ENCODE peak calls at places on chromosome 10, in five cellular contexts. One of them, this sample, is unnamed.

GRCh38 chr10:1670541-1671365 is 66.6 kb downstream of the ADARB2 start:
- DNase-seq in H9: no peak
- DNase-seq in mesendoderm: no peak
- DNase-seq in RWPE1: peak
- DNase-seq in psoas muscle: no peak
- DNase-seq in this sample: no peak

GRCh38 chr10:68647928-68648327 is 73.1 kb upstream of the CCAR1 start:
- DNase-seq in H9: no peak
- DNase-seq in mesendoderm: no peak
- DNase-seq in RWPE1: peak
- DNase-seq in psoas muscle: no peak
- DNase-seq in this sample: no peak

GRCh38 chr10:72013202-72013945 is 49.2 kb downstream of the CHST3 start:
- DNase-seq in H9: no peak
- DNase-seq in mesendoderm: no peak
- DNase-seq in RWPE1: no peak
- DNase-seq in psoas muscle: peak
- DNase-seq in this sample: no peak

GRCh38 chr10:72730462-72730861 is 38.5 kb downstream of the MCU start:
- DNase-seq in H9: no peak
- DNase-seq in mesendoderm: no peak
- DNase-seq in RWPE1: no peak
- DNase-seq in psoas muscle: no peak
- DNase-seq in this sample: no peak

GRCh38 chr10:112461029-112461887 is 14.2 kb downstream of the VTI1A start:
- DNase-seq in H9: no peak
- DNase-seq in mesendoderm: peak
- DNase-seq in RWPE1: peak
- DNase-seq in psoas muscle: no peak
- DNase-seq in this sample: no peak

GRCh38 chr10:61643316-61643751 is 19.4 kb upstream of the CABCOCO1 start:
- DNase-seq in H9: no peak
- DNase-seq in mesendoderm: peak
- DNase-seq in RWPE1: no peak
- DNase-seq in psoas muscle: no peak
- DNase-seq in this sample: no peak

GRCh38 chr10:83544049-83544448 is 595.3 kb upstream of the GHITM start:
- DNase-seq in H9: no peak
- DNase-seq in mesendoderm: no peak
- DNase-seq in RWPE1: no peak
- DNase-seq in psoas muscle: no peak
- DNase-seq in this sample: no peak

GRCh38 chr10:32120147-32120546 is 63.9 kb upstream of the KIF5B start:
- DNase-seq in H9: no peak
- DNase-seq in mesendoderm: no peak
- DNase-seq in RWPE1: no peak
- DNase-seq in psoas muscle: no peak
- DNase-seq in this sample: no peak

GRCh38 chr10:118939216-118940007 is 90.1 kb upstream of the NANOS1 start:
- DNase-seq in H9: no peak
- DNase-seq in mesendoderm: no peak
- DNase-seq in RWPE1: no peak
- DNase-seq in psoas muscle: no peak
- DNase-seq in this sample: no peak

GRCh38 chr10:78223088-78223487 is 189.4 kb downstream of the RPS24 start:
- DNase-seq in H9: no peak
- DNase-seq in mesendoderm: no peak
- DNase-seq in RWPE1: no peak
- DNase-seq in psoas muscle: no peak
- DNase-seq in this sample: no peak

GRCh38 chr10:31153692-31154091 is 122.0 kb upstream of the ZNF438 start:
- DNase-seq in H9: no peak
- DNase-seq in mesendoderm: no peak
- DNase-seq in RWPE1: peak
- DNase-seq in psoas muscle: no peak
- DNase-seq in this sample: no peak

GRCh38 chr10:87575851-87576250 is 71.2 kb downstream of the MINPP1 start:
- DNase-seq in H9: no peak
- DNase-seq in mesendoderm: no peak
- DNase-seq in RWPE1: no peak
- DNase-seq in psoas muscle: no peak
- DNase-seq in this sample: no peak

GRCh38 chr10:33524966-33525365 is 190.5 kb upstream of the NRP1 start:
- DNase-seq in H9: no peak
- DNase-seq in mesendoderm: no peak
- DNase-seq in RWPE1: no peak
- DNase-seq in psoas muscle: no peak
- DNase-seq in this sample: no peak

GRCh38 chr10:37865957-37866671 is 8.7 kb upstream of the ZNF248 start:
- DNase-seq in H9: no peak
- DNase-seq in mesendoderm: no peak
- DNase-seq in RWPE1: no peak
- DNase-seq in psoas muscle: no peak
- DNase-seq in this sample: no peak

GRCh38 chr10:132434405-132435005 is 37.5 kb downstream of the PWWP2B start:
- DNase-seq in H9: no peak
- DNase-seq in mesendoderm: no peak
- DNase-seq in RWPE1: no peak
- DNase-seq in psoas muscle: no peak
- DNase-seq in this sample: no peak

GRCh38 chr10:133278577-133279265 is 2.1 kb upstream of the ADAM8 start:
- DNase-seq in H9: no peak
- DNase-seq in mesendoderm: no peak
- DNase-seq in RWPE1: peak
- DNase-seq in psoas muscle: peak
- DNase-seq in this sample: no peak

GRCh38 chr10:83930-84530 is 34.9 kb upstream of the TUBB8 start:
- DNase-seq in H9: no peak
- DNase-seq in mesendoderm: no peak
- DNase-seq in RWPE1: no peak
- DNase-seq in psoas muscle: no peak
- DNase-seq in this sample: no peak

GRCh38 chr10:100282907-100283306 is 3.6 kb downstream of the BLOC1S2 start:
- DNase-seq in H9: no peak
- DNase-seq in mesendoderm: no peak
- DNase-seq in RWPE1: no peak
- DNase-seq in psoas muscle: no peak
- DNase-seq in this sample: no peak

GRCh38 chr10:50883624-50884023 is 1.8 kb downstream of the A1CF start:
- DNase-seq in H9: no peak
- DNase-seq in mesendoderm: no peak
- DNase-seq in RWPE1: no peak
- DNase-seq in psoas muscle: no peak
- DNase-seq in this sample: no peak

GRCh38 chr10:36515313-36515712 is 610.1 kb upstream of the ANKRD30A start:
- DNase-seq in H9: no peak
- DNase-seq in mesendoderm: no peak
- DNase-seq in RWPE1: no peak
- DNase-seq in psoas muscle: no peak
- DNase-seq in this sample: no peak

GRCh38 chr10:106615081-106615480 is 549.4 kb downstream of the SORCS1 start:
- DNase-seq in H9: no peak
- DNase-seq in mesendoderm: peak
- DNase-seq in RWPE1: no peak
- DNase-seq in psoas muscle: no peak
- DNase-seq in this sample: no peak

GRCh38 chr10:97140887-97141745 is 44.6 kb downstream of the SLIT1 start:
- DNase-seq in H9: peak
- DNase-seq in mesendoderm: peak
- DNase-seq in RWPE1: no peak
- DNase-seq in psoas muscle: no peak
- DNase-seq in this sample: no peak

GRCh38 chr10:58180633-58181032 is 87.1 kb downstream of the IPMK start:
- DNase-seq in H9: no peak
- DNase-seq in mesendoderm: no peak
- DNase-seq in RWPE1: no peak
- DNase-seq in psoas muscle: no peak
- DNase-seq in this sample: no peak

GRCh38 chr10:13956826-13957225 is 370.1 kb downstream of the PRPF18 start:
- DNase-seq in H9: no peak
- DNase-seq in mesendoderm: peak
- DNase-seq in RWPE1: no peak
- DNase-seq in psoas muscle: peak
- DNase-seq in this sample: no peak
- H3K27ac ChIP-seq in H9: no peak
- H3K27ac ChIP-seq in mesendoderm: no peak
- H3K27ac ChIP-seq in RWPE1: no peak
- H3K27ac ChIP-seq in psoas muscle: peak
- H3K27ac ChIP-seq in this sample: no peak

GRCh38 chr10:75525067-75525466 is 93.6 kb downstream of the LRMDA start:
- DNase-seq in H9: no peak
- DNase-seq in mesendoderm: no peak
- DNase-seq in RWPE1: no peak
- DNase-seq in psoas muscle: no peak
- DNase-seq in this sample: no peak

GRCh38 chr10:75528392-75528791 is 97.0 kb downstream of the LRMDA start:
- DNase-seq in H9: no peak
- DNase-seq in mesendoderm: no peak
- DNase-seq in RWPE1: no peak
- DNase-seq in psoas muscle: no peak
- DNase-seq in this sample: no peak

GRCh38 chr10:75527542-75527941 is 96.1 kb downstream of the LRMDA start:
- DNase-seq in H9: no peak
- DNase-seq in mesendoderm: no peak
- DNase-seq in RWPE1: no peak
- DNase-seq in psoas muscle: no peak
- DNase-seq in this sample: no peak

GRCh38 chr10:75530337-75530736 is 98.9 kb downstream of the LRMDA start:
- DNase-seq in H9: no peak
- DNase-seq in mesendoderm: peak
- DNase-seq in RWPE1: no peak
- DNase-seq in psoas muscle: no peak
- DNase-seq in this sample: no peak

DNA sequence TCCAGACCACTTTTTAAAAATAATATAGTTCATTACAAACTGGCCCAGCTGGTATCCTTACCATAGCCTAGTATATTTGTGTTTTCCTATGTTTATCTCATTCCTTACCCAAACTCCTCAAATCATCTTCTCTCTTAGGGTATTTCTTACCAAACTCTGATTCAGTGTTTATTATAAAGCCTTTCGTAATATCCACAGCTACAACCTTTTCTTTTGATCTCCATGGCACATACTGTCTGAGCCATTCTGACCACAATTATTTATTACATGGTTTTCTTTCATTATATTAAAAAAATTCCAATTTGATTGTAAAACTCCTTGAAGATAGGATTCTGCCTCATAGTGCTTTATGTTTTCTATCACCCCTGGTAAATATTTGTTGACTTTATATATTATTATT is 94.2 kb downstream of the LRMDA start:
- DNase-seq in H9: no peak
- DNase-seq in mesendoderm: no peak
- DNase-seq in RWPE1: no peak
- DNase-seq in psoas muscle: no peak
- DNase-seq in this sample: no peak
- H3K27ac ChIP-seq in H9: no peak
- H3K27ac ChIP-seq in mesendoderm: no peak
- H3K27ac ChIP-seq in RWPE1: no peak
- H3K27ac ChIP-seq in psoas muscle: no peak
- H3K27ac ChIP-seq in this sample: no peak

GRCh38 chr10:90804354-90804753 is 53.5 kb downstream of the HTR7 start:
- DNase-seq in H9: no peak
- DNase-seq in mesendoderm: no peak
- DNase-seq in RWPE1: no peak
- DNase-seq in psoas muscle: no peak
- DNase-seq in this sample: no peak

GRCh38 chr10:90805211-90805610 is 52.6 kb downstream of the HTR7 start:
- DNase-seq in H9: no peak
- DNase-seq in mesendoderm: no peak
- DNase-seq in RWPE1: no peak
- DNase-seq in psoas muscle: no peak
- DNase-seq in this sample: no peak

GRCh38 chr10:90801608-90802007 is 56.2 kb downstream of the HTR7 start:
- DNase-seq in H9: no peak
- DNase-seq in mesendoderm: no peak
- DNase-seq in RWPE1: no peak
- DNase-seq in psoas muscle: no peak
- DNase-seq in this sample: no peak

DNA sequence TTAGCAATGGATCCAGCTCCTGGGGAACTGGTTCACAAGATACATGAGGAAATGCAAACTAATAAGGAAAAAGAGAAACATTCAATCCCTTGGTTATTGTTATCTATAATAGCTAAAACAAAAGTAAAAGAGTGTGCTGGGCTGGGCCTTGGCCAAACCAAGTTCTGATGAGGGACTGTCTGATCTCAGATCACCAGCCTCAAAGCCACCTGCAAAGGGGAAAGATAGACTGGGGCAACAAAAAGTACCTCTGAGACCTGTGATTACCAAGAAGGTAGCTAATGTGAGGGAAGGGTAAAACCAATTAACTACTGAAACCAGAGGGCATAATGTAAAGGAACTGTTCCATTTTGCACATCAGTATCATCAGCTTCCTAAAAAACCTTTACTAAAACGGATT is 51.2 kb downstream of the HTR7 start:
- DNase-seq in H9: no peak
- DNase-seq in mesendoderm: no peak
- DNase-seq in RWPE1: no peak
- DNase-seq in psoas muscle: no peak
- DNase-seq in this sample: no peak
- H3K27ac ChIP-seq in H9: no peak
- H3K27ac ChIP-seq in mesendoderm: no peak
- H3K27ac ChIP-seq in RWPE1: no peak
- H3K27ac ChIP-seq in psoas muscle: no peak
- H3K27ac ChIP-seq in this sample: no peak

GRCh38 chr10:44968101-44968886 is 8.7 kb downstream of the RASSF4 start:
- DNase-seq in H9: no peak
- DNase-seq in mesendoderm: no peak
- DNase-seq in RWPE1: no peak
- DNase-seq in psoas muscle: peak
- DNase-seq in this sample: no peak

GRCh38 chr10:44967596-44967995 is 8.0 kb downstream of the RASSF4 start:
- DNase-seq in H9: peak
- DNase-seq in mesendoderm: no peak
- DNase-seq in RWPE1: no peak
- DNase-seq in psoas muscle: peak
- DNase-seq in this sample: no peak

GRCh38 chr10:44970812-44971395 is 7.7 kb downstream of the DEPP1 start:
- DNase-seq in H9: no peak
- DNase-seq in mesendoderm: no peak
- DNase-seq in RWPE1: no peak
- DNase-seq in psoas muscle: no peak
- DNase-seq in this sample: no peak

GRCh38 chr10:44969854-44970253 is 8.8 kb downstream of the DEPP1 start:
- DNase-seq in H9: no peak
- DNase-seq in mesendoderm: no peak
- DNase-seq in RWPE1: no peak
- DNase-seq in psoas muscle: peak
- DNase-seq in this sample: no peak

DNA sequence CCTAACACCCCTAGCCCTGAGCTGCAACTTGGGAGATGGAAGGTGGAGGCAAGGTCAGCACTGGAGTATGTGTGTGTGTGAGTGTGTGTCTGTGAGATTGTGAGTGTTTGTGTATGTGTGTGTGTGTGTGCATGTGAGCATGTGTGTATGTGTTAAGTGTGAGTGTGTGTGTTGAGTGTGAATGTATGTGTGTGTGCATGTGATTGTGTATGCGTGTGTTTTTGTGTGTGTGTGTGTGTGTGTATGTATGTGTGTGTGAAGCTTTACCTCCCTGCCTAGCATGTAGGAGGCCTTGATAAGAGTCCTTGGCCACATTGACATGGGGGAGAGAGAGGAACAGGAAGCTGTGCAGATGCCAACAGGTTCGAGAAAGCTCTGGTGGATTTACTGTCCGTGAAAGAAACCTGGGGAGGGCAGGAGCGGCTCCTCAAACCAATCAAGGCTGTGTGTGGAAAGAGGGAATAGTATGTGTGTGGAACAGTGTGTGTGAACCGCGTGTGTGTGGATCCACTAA is 9.3 kb downstream of the RASSF4 start:
- DNase-seq in H9: no peak
- DNase-seq in mesendoderm: no peak
- DNase-seq in RWPE1: no peak
- DNase-seq in psoas muscle: no peak
- DNase-seq in this sample: no peak
- H3K27ac ChIP-seq in H9: no peak
- H3K27ac ChIP-seq in mesendoderm: no peak
- H3K27ac ChIP-seq in RWPE1: no peak
- H3K27ac ChIP-seq in psoas muscle: peak
- H3K27ac ChIP-seq in this sample: no peak